ENCODE peak calls at places on chromosomes 7 and 10, in five cellular contexts. E, M, D, F and J are unnamed samples.

GRCh38 chr10:27743736-27744477 is 1.7 kb downstream of the MKX start:
- DNase-seq in E (peak; percentile 63), M (peak; percentile 20), D (peak; percentile 33), F (no peak), J (peak; percentile 33)

GRCh38 chr10:130771491-130771890 is 540.0 kb downstream of the TCERG1L start:
- DNase-seq in E (no peak), M (no peak), D (no peak), F (no peak), J (no peak)

GRCh38 chr10:104796817-104797216 is 155.7 kb downstream of the SORCS3 start:
- DNase-seq in E (no peak), M (no peak), D (no peak), F (no peak), J (no peak)

GRCh38 chr10:26621889-26622681 is 75.4 kb upstream of the PDSS1 start:
- DNase-seq in E (no peak), M (peak; percentile 34), D (no peak), F (peak; percentile 78), J (peak; percentile 63)

GRCh38 chr7:4739528-4739992 is 35.9 kb upstream of the AP5Z1 start:
- DNase-seq in E (no peak), M (peak; percentile 42), D (peak; percentile 82), F (no peak), J (peak; percentile 76)

GRCh38 chr7:78716876-78717275 is 736.6 kb downstream of the MAGI2 start:
- DNase-seq in E (no peak), M (no peak), D (no peak), F (no peak), J (peak; percentile 5)

GRCh38 chr7:2617710-2617975 is 14.1 kb upstream of the TTYH3 start:
- DNase-seq in E (no peak), M (no peak), D (no peak), F (no peak), J (no peak)

GRCh38 chr7:150988230-150989226 is 2.3 kb upstream of the NOS3 start:
- DNase-seq in E (peak; percentile 60), M (peak; percentile 48), D (peak; percentile 59), F (peak; percentile 61), J (peak; percentile 75)

GRCh38 chr7:108413782-108414492 is 42.3 kb downstream of the NRCAM start:
- DNase-seq in E (no peak), M (no peak), D (peak; percentile 22), F (no peak), J (no peak)

GRCh38 chr10:70573599-70574506 is 28.7 kb downstream of the PRF1 start:
- DNase-seq in E (no peak), M (no peak), D (no peak), F (no peak), J (no peak)

GRCh38 chr10:20963056-20963455 is 65.9 kb upstream of the NEBL start:
- DNase-seq in E (no peak), M (no peak), D (no peak), F (no peak), J (no peak)

GRCh38 chr10:26909753-26910152 is 49.0 kb upstream of the ABI1 start:
- DNase-seq in E (no peak), M (no peak), D (no peak), F (no peak), J (no peak)

GRCh38 chr10:130128922-130129321 is 7.3 kb upstream of the GLRX3 start:
- DNase-seq in E (no peak), M (no peak), D (no peak), F (no peak), J (no peak)

GRCh38 chr10:15472431-15473400 is 101.6 kb upstream of the FAM171A1 start:
- DNase-seq in E (peak; percentile 89), M (no peak), D (peak; percentile 62), F (no peak), J (no peak)

GRCh38 chr7:129875160-129875559 is 77.6 kb downstream of the UBE2H start:
- DNase-seq in E (no peak), M (no peak), D (no peak), F (no peak), J (no peak)

DNA sequence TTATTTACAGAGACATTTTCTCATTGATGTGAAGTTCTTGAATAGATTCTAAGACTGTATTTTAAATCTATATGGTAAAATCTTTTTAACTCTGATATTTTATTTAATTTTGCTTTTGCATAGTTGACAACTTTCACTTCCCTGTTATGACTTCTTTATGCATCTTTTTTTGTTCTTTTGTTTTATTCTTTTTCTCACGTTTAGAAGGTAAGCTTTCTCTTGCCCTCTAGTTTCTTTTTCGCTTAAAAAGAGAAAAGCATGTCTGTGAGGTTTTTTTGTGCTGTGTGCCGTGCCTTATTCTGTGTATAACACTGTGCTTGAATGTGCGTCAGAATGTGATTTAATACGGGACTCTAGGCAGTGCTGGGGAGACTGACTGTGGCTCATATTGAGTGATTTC is 74.7 kb downstream of the AP3M1 start:
- DNase-seq in E (no peak), M (no peak), D (no peak), F (no peak), J (no peak)
- H3K4me1 ChIP-seq in E (peaks cover 43% of the 10 kb centered on the region), M (no peaks in the 10 kb centered on the region), D (peaks cover 10% of the 10 kb centered on the region), F (no peaks in the 10 kb centered on the region), J (peaks cover 4% of the 10 kb centered on the region)

DNA sequence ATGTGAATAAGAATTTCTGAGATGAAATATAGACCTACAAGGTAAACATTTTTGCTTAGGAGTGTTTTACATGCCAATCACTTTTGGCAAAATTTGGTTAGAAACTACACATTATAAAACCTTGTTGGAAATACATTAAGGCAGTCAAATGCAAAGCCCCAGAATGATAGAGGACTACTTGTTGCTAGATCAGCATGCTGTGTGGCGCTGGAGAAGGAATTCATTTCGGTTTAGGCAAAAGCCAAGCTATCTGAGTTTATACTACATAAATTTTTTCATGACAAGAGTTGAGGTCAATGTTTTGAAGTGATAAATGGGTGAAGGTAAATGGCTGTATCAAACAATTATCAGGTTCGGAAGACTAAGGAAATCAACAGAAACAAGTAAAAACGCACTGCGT is 2.3 kb downstream of the BMPER start:
- DNase-seq in E (no peak), M (no peak), D (no peak), F (no peak), J (no peak)
- H3K4me3 ChIP-seq in E (peak overlapping the region; percentile 20), M (no peak overlapping the region), D (peak overlapping the region; percentile 91), F (no peak overlapping the region), J (no peak overlapping the region)

GRCh38 chr10:124143721-124144120 is 50.3 kb upstream of the CHST15 start:
- DNase-seq in E (no peak), M (no peak), D (no peak), F (no peak), J (no peak)
- H3K4me1 ChIP-seq in E (peaks cover 50% of the 10 kb centered on the region), M (peaks cover 10% of the 10 kb centered on the region), D (no peaks in the 10 kb centered on the region), F (no peaks in the 10 kb centered on the region), J (no peaks in the 10 kb centered on the region)

GRCh38 chr10:17954856-17955255 is 3.1 kb downstream of the SLC39A12 start:
- DNase-seq in E (no peak), M (no peak), D (no peak), F (no peak), J (no peak)

GRCh38 chr10:17951868-17952371 is at the start of gene SLC39A12:
- DNase-seq in E (peak; percentile 5), M (no peak), D (peak; percentile 40), F (no peak), J (peak; percentile 18)

DNA sequence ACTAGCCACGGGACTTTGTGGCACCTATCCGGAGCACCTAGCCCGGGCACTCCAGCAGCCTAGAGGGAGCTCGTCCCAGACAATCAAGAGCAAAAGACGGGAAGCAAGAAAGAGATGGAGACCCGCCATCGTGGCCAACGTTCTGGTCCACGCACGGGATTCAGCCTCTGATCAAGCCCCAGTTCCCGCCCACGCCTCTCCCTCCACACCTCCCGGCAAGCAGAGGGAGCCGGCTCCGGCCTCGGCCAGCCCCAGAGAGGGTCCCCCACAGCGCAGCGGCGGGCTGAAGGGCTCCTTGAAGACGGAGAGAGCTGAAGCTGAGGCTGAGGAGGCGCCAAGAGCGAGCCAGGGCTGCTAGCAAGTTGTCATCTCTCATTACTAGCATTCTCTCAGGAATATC is 992 bp upstream of the SLC39A12 start:
- DNase-seq in E (no peak), M (no peak), D (no peak), F (no peak), J (no peak)
- H3K4me3 ChIP-seq in E (no peak overlapping the region), M (no peak overlapping the region), D (no peak overlapping the region), F (no peak overlapping the region), J (no peak overlapping the region)

DNA sequence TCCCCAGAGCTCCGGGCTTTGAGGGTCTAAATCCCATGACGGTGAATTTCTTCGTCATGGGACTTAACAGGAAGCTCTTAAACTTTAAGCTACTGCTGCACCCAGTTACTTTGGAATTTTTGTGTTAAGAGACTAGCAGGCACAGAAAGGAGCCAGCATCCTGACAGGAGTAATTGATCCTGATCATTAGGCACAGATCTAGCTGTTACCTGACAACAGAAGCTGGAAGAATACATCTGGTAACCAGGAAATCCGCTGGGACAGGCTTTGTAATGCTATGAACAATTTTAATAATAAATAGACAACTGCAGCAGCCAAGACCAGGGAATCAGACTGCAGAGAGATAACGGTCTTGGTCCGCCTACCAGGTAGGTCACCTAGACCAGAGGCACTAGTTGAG is 210.9 kb downstream of the DGKI start:
- DNase-seq in E (no peak), M (no peak), D (no peak), F (no peak), J (no peak)
- H3K4me1 ChIP-seq in E (no peaks in the 10 kb centered on the region), M (no peaks in the 10 kb centered on the region), D (no peaks in the 10 kb centered on the region), F (no peaks in the 10 kb centered on the region), J (no peaks in the 10 kb centered on the region)

DNA sequence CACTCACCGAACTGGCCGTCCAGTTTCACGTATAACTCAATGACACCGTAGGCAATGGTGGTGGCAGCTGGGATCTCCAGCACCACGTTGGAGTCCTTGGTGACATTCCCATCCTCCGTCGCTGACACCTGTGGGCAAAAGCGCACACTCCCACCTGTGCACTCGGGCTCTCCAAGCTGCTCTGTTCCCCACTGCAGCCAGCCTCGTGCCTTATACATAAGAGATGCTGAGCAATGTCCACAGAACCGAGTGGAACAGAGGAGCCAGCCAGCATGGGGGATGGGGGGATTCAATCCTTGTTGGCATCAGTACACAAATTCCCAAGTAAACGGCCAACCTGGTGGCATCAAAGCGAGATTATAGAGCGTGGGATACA is 40.0 kb downstream of the GSDME start:
- DNase-seq in E (no peak), M (no peak), D (no peak), F (no peak), J (no peak)
- H3K4me3 ChIP-seq in E (no peak overlapping the region), M (no peak overlapping the region), D (no peak overlapping the region), F (no peak overlapping the region), J (no peak overlapping the region)

GRCh38 chr7:230274-230673 is 37.9 kb downstream of the FAM20C start:
- DNase-seq in E (no peak), M (no peak), D (no peak), F (no peak), J (no peak)

GRCh38 chr7:228610-229009 is 36.2 kb downstream of the FAM20C start:
- DNase-seq in E (no peak), M (no peak), D (no peak), F (no peak), J (no peak)

GRCh38 chr7:231030-231857 is 38.9 kb downstream of the FAM20C start:
- DNase-seq in E (no peak), M (no peak), D (no peak), F (no peak), J (no peak)

GRCh38 chr7:227940-228339 is 35.6 kb downstream of the FAM20C start:
- DNase-seq in E (no peak), M (no peak), D (no peak), F (no peak), J (no peak)

GRCh38 chr7:229184-229964 is 37.0 kb downstream of the FAM20C start:
- DNase-seq in E (peak; percentile 91), M (no peak), D (peak; percentile 75), F (peak; percentile 73), J (peak; percentile 66)
- H3K4me1 ChIP-seq in E (peaks cover 71% of the 10 kb centered on the region), M (peaks cover 5% of the 10 kb centered on the region), D (peaks cover 58% of the 10 kb centered on the region), F (peaks cover 2% of the 10 kb centered on the region), J (peaks cover 23% of the 10 kb centered on the region)